ENCODE peak calls at places on chromosomes 5 and 9, in four cellular contexts. D is Peyer's patch, V is cardiac muscle cell, I is pancreas. A is an unnamed sample. For H3K36me3, the result is how much of the 10 kb centered on the place peaks cover.

GRCh38 chr9:127132921-127133647 is 10.6 kb upstream of the ANGPTL2 start:
- DNase-seq in D (peak), I (no peak), V (peak), A (no peak)

GRCh38 chr9:114366334-114367128 is 21.3 kb downstream of the AKNA start:
- DNase-seq in D (no peak), I (no peak), V (no peak), A (no peak)

GRCh38 chr9:108543251-108543768 is 312.5 kb downstream of the ACTL7B start:
- DNase-seq in I (no peak), V (no peak), D (no peak), A (no peak)

GRCh38 chr5:91016954-91017690 is 366.0 kb downstream of the ARRDC3 start:
- DNase-seq in I (no peak), V (no peak), D (peak), A (no peak)

GRCh38 chr5:32115985-32116384 is 58.1 kb downstream of the GOLPH3 start:
- DNase-seq in D (no peak), I (no peak), V (no peak), A (no peak)

GRCh38 chr5:43000914-43001313 is 39.2 kb downstream of the ANXA2R start:
- DNase-seq in V (no peak), D (no peak), I (no peak), A (no peak)

GRCh38 chr9:136438909-136439549 is 616 bp downstream of the INPP5E start:
- DNase-seq in I (peak), D (peak), V (peak), A (peak)

GRCh38 chr5:851076-851475 is 290 bp upstream of the ZDHHC11 start:
- DNase-seq in V (no peak), I (peak), D (peak), A (no peak)

GRCh38 chr5:179126506-179126991 is 66.4 kb downstream of the ZNF354C start:
- DNase-seq in D (peak), V (no peak), I (no peak), A (peak)
- H3K36me3 ChIP-seq in D (under half), V (under half), I (under half), A (under half)

DNA sequence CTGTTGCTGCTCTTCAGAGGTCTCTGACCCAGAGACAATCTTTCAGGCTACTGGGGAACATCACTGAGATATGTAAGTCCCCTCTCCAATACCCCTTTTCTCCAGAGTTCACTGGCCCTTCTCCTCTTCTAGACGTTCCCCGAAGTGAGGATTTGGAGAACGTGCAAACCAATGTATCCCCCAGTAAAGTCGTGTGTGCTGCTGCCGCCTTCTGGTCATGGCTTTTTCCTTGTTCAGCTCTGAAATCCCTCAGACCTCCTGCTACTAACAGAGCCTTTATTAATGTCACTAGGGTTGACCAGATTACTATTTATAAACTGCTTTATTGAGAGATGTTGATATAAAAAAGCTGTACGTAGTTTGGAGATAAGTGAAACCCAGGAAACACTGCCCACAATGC is 1028.6 kb downstream of the CDH9 start:
- DNase-seq in D (no peak), I (no peak), V (peak), A (no peak)
- TF ChIP-seq CTCF in D (no peak), I (no peak), V (no peak), A (no peak)

DNA sequence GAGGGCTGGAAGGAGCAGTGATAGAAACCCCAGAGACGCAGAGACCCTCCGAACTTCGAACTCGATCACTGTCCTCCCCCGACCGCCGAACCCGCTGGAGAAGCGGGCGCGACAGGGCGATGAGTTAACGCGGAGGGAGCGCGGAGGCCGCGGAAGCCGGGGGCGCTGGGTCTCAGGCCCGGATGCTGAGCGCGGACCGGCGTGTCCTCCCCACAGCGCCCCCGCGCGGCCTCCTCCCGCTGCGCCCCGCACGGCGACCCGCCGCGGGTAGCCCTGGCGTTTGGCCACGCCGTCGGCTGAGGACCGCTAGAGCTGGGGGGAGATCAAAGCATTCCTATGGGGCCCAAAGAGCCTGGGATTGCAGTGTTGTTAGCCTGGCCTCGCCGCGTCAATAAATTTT is 7.7 kb upstream of the DMRT2 start:
- DNase-seq in I (no peak), D (no peak), V (peak), A (peak)
- H3K4me3 ChIP-seq in I (no peak), D (peak), V (peak), A (no peak)

GRCh38 chr5:151062405-151063135 is 18.3 kb downstream of the TNIP1 start:
- DNase-seq in I (no peak), V (no peak), D (peak), A (no peak)
- H3K36me3 ChIP-seq in I (under half), V (under half), D (under half), A (under half)

GRCh38 chr5:173065155-173065554 is 9.0 kb downstream of the CREBRF start:
- DNase-seq in D (no peak), V (no peak), I (no peak), A (no peak)

GRCh38 chr5:173075137-173075868 is 19.2 kb downstream of the CREBRF start:
- DNase-seq in V (no peak), D (no peak), I (no peak), A (no peak)

GRCh38 chr5:173069661-173070060 is 13.5 kb downstream of the CREBRF start:
- DNase-seq in I (no peak), V (no peak), D (no peak), A (no peak)
- TF ChIP-seq CTCF in I (no peak), V (no peak), D (no peak), A (no peak)

A was measured in mucosa of descending colon.